ENCODE peak calls at places on chromosomes 1 and 21, in five cellular contexts. V, U, R, Y and A are unnamed samples.
A peak's percentile ranks its signal among the peaks of the same experiment; 100 is the strongest.

GRCh38 chr1:244968431-244968830 is 104.1 kb upstream of the HNRNPU start:
- DNase-seq in U (no peak), R (no peak), V (no peak), Y (no peak), A (no peak)

GRCh38 chr21:25838809-25839208 is 104.0 kb downstream of the GABPA start:
- DNase-seq in Y (no peak), U (no peak), R (no peak), V (no peak), A (no peak)

GRCh38 chr21:46094401-46095105 is 3.4 kb upstream of the COL6A2 start:
- DNase-seq in Y (no peak), R (no peak), U (no peak), V (no peak), A (no peak)

GRCh38 chr1:97138515-97139032 is 417.0 kb downstream of the PTBP2 start:
- DNase-seq in R (no peak), V (no peak), U (no peak), Y (no peak), A (no peak)

GRCh38 chr1:59638172-59638800 is 176.5 kb upstream of the HOOK1 start:
- DNase-seq in U (no peak), V (no peak), R (no peak), Y (no peak), A (no peak)

GRCh38 chr1:154327466-154328317 is 2.4 kb downstream of the ATP8B2 start:
- DNase-seq in Y (no peak), R (no peak), V (no peak), U (no peak), A (no peak)

GRCh38 chr1:26697441-26697977 is 1.7 kb downstream of the ARID1A start:
- DNase-seq in U (no peak), R (no peak), V (peak; percentile 10), Y (no peak), A (no peak)

GRCh38 chr1:3005771-3006170 is 15.5 kb upstream of the ACTRT2 start:
- DNase-seq in R (no peak), U (no peak), V (no peak), Y (no peak), A (no peak)

GRCh38 chr1:32981003-32981909 is 16.6 kb upstream of the RNF19B start:
- DNase-seq in U (peak; percentile 34), V (peak; percentile 53), Y (peak; percentile 91), R (peak; percentile 92), A (no peak)

GRCh38 chr1:29542476-29543015 is 306.2 kb downstream of the PTPRU start:
- DNase-seq in V (no peak), R (no peak), Y (no peak), U (no peak), A (no peak)

GRCh38 chr1:55131801-55132200 is 83.4 kb downstream of the USP24 start:
- DNase-seq in R (no peak), V (no peak), U (no peak), Y (peak; percentile 18), A (no peak)

GRCh38 chr1:203290261-203291089 is 14.8 kb upstream of the BTG2 start:
- DNase-seq in R (no peak), V (peak; percentile 98), U (peak; percentile 96), Y (peak; percentile 82), A (peak; percentile 86)

GRCh38 chr1:17919525-17920439 is 164.6 kb downstream of the ACTL8 start:
- DNase-seq in U (no peak), V (no peak), Y (peak; percentile 48), R (no peak), A (peak; percentile 22)

GRCh38 chr1:84253891-84254290 is 47.6 kb upstream of the SAMD13 start:
- DNase-seq in R (peak; percentile 98), V (no peak), U (no peak), Y (peak; percentile 73), A (no peak)

GRCh38 chr1:181131255-181131901 is 42.9 kb downstream of the IER5 start:
- DNase-seq in Y (no peak), V (no peak), U (no peak), R (no peak), A (no peak)

GRCh38 chr1:70899735-70900134 is 147.9 kb downstream of the PTGER3 start:
- DNase-seq in V (no peak), Y (no peak), U (no peak), R (no peak), A (no peak)

GRCh38 chr1:155513300-155513926 is 49.2 kb downstream of the ASH1L start:
- DNase-seq in Y (no peak), V (no peak), U (no peak), R (no peak), A (no peak)

GRCh38 chr1:189313488-189313887 is 1164.2 kb downstream of the BRINP3 start:
- DNase-seq in Y (no peak), R (no peak), U (no peak), V (no peak), A (no peak)

GRCh38 chr1:201450721-201451291 is 18.2 kb downstream of the PHLDA3 start:
- DNase-seq in R (no peak), U (no peak), Y (no peak), V (no peak), A (no peak)

GRCh38 chr1:213060836-213061235 is 9.8 kb downstream of the RPS6KC1 start:
- DNase-seq in Y (no peak), V (no peak), R (no peak), U (no peak), A (no peak)

GRCh38 chr1:217522280-217522679 is 108.6 kb downstream of the GPATCH2 start:
- DNase-seq in U (no peak), Y (no peak), R (no peak), V (no peak), A (no peak)